ENCODE peak calls at places on chromosome 19, in six cellular contexts. V is AG04450, K is AG09309, Z is cardiac fibroblast, U is HepG2, D is breast epithelium. E is an unnamed sample.

GRCh38 chr19:17406039-17406886 is 833 bp upstream of the BST2 start:
- DNase-seq in V (no peak), K (no peak), Z (no peak), U (no peak), D (no peak), E (no peak)

GRCh38 chr19:43936219-43936618 is 1.1 kb upstream of the ZNF45 start:
- DNase-seq in V (no peak), K (no peak), Z (no peak), U (no peak), D (no peak), E (no peak)

GRCh38 chr19:31499826-31500539 is 150.7 kb upstream of the TSHZ3 start:
- DNase-seq in V (no peak), K (no peak), Z (no peak), U (no peak), D (no peak), E (no peak)

GRCh38 chr19:45419396-45419795 is 4.3 kb downstream of the ERCC1 start:
- DNase-seq in V (no peak), K (no peak), Z (no peak), U (no peak), D (no peak), E (no peak)

GRCh38 chr19:43525836-43526771 is 897 bp downstream of the ETHE1 start:
- DNase-seq in V (no peak), K (no peak), Z (no peak), U (no peak), D (no peak), E (no peak)

GRCh38 chr19:45900661-45901431 is 1.6 kb downstream of the MYPOP start:
- DNase-seq in V (no peak), K (no peak), Z (no peak), U (no peak), D (no peak), E (no peak)

GRCh38 chr19:6062274-6062673 is 48.0 kb downstream of the RFX2 start:
- DNase-seq in V (no peak), K (no peak), Z (peak; percentile 45), U (no peak), D (peak; percentile 49), E (no peak)

GRCh38 chr19:11763611-11764010 is 3.2 kb upstream of the ZNF441 start:
- DNase-seq in V (no peak), K (no peak), Z (no peak), U (no peak), D (no peak), E (no peak)

GRCh38 chr19:15629003-15629880 is 11.5 kb upstream of the CYP4F3 start:
- DNase-seq in V (peak; percentile 2), K (peak; percentile 1), Z (peak; percentile 59), U (peak; percentile 55), D (peak; percentile 89), E (no peak)

GRCh38 chr19:2084993-2085720 is 11.0 kb downstream of the MOB3A start:
- DNase-seq in V (no peak), K (no peak), Z (peak; percentile 64), U (no peak), D (no peak), E (no peak)

GRCh38 chr19:42250249-42250665 is 4.7 kb downstream of the ERF start:
- DNase-seq in V (no peak), K (no peak), Z (no peak), U (no peak), D (no peak), E (no peak)

GRCh38 chr19:56837892-56838679 is 2.4 kb downstream of the PEG3 start:
- DNase-seq in V (no peak), K (no peak), Z (no peak), U (peak; percentile 67), D (peak; percentile 66), E (no peak)

GRCh38 chr19:39206122-39206521 is 2.1 kb upstream of the SYCN start:
- DNase-seq in V (no peak), K (no peak), Z (no peak), U (no peak), D (no peak), E (no peak)

GRCh38 chr19:45444318-45445041 is 20.8 kb upstream of the ERCC1 start:
- DNase-seq in V (no peak), K (no peak), Z (peak; percentile 88), U (peak; percentile 80), D (peak; percentile 96), E (no peak)

GRCh38 chr19:16415806-16416205 is 56.0 kb downstream of the EPS15L1 start:
- DNase-seq in V (no peak), K (no peak), Z (no peak), U (no peak), D (no peak), E (no peak)

GRCh38 chr19:39379865-39380399 is 11.0 kb downstream of the PAF1 start:
- DNase-seq in V (no peak), K (no peak), Z (no peak), U (no peak), D (no peak), E (no peak)

GRCh38 chr19:6828306-6828697 is 55.8 kb downstream of the VAV1 start:
- DNase-seq in V (no peak), K (no peak), Z (peak; percentile 2), U (no peak), D (no peak), E (no peak)

GRCh38 chr19:8304841-8305621 is 3.1 kb downstream of the CD320 start:
- DNase-seq in V (no peak), K (no peak), Z (no peak), U (no peak), D (peak; percentile 49), E (no peak)

GRCh38 chr19:22620912-22621311 is 13.2 kb upstream of the ZNF492 start:
- DNase-seq in V (no peak), K (no peak), Z (no peak), U (no peak), D (no peak), E (no peak)

GRCh38 chr19:35509018-35509652 is 4.3 kb downstream of the DMKN start:
- DNase-seq in V (no peak), K (no peak), Z (no peak), U (peak; percentile 42), D (no peak), E (no peak)

GRCh38 chr19:35509861-35510625 is 3.4 kb downstream of the DMKN start:
- DNase-seq in V (no peak), K (no peak), Z (peak; percentile 44), U (peak; percentile 75), D (peak; percentile 78), E (no peak)

GRCh38 chr19:35512831-35513230 is 618 bp downstream of the DMKN start:
- DNase-seq in V (no peak), K (no peak), Z (no peak), U (no peak), D (no peak), E (no peak)

GRCh38 chr19:35511337-35511736 is 2.1 kb downstream of the DMKN start:
- DNase-seq in V (no peak), K (no peak), Z (no peak), U (no peak), D (no peak), E (no peak)

DNA sequence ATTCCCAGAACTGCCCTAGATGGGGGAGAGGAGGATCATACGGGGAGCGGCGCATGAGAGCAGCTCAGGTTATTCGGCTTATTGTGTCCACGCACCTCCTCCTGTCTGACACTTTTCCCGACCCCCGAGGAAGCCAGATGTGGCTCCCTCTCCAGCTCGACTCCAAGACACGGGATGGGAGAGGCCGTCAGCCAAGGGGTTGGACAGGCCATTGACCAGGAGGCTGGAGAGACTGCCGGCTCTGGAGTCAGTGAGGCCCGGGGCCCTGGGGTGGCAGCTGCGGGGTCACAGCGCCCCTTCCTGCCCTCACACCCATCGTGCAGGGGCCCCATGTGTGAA is 2.9 kb downstream of the DMKN start:
- DNase-seq in V (no peak), K (no peak), Z (no peak), U (no peak), D (no peak), E (no peak)
- TF ChIP-seq CTCF in V (no peak), K (no peak), Z (no peak), U (no peak), D (no peak), E (no peak)

GRCh38 chr19:14135985-14136508 is 342 bp downstream of the ASF1B start:
- DNase-seq in V (no peak), K (no peak), Z (no peak), U (no peak), D (no peak), E (no peak)
- H3K4me3 ChIP-seq in V (peak overlapping the region; percentile 79), K (peak overlapping the region; percentile 76), Z (peak overlapping the region; percentile 85), U (peak overlapping the region; percentile 72), D (peak overlapping the region; percentile 49), E (peak overlapping the region; percentile 79)

GRCh38 chr19:18856385-18857126 is 24.8 kb downstream of the UPF1 start:
- DNase-seq in V (no peak), K (no peak), Z (peak; percentile 40), U (no peak), D (no peak), E (no peak)
- TF ChIP-seq CTCF in V (peak; percentile 50), K (peak; percentile 50), Z (peak; percentile 30), U (peak; percentile 55), D (no peak), E (peak; percentile 51)

DNA sequence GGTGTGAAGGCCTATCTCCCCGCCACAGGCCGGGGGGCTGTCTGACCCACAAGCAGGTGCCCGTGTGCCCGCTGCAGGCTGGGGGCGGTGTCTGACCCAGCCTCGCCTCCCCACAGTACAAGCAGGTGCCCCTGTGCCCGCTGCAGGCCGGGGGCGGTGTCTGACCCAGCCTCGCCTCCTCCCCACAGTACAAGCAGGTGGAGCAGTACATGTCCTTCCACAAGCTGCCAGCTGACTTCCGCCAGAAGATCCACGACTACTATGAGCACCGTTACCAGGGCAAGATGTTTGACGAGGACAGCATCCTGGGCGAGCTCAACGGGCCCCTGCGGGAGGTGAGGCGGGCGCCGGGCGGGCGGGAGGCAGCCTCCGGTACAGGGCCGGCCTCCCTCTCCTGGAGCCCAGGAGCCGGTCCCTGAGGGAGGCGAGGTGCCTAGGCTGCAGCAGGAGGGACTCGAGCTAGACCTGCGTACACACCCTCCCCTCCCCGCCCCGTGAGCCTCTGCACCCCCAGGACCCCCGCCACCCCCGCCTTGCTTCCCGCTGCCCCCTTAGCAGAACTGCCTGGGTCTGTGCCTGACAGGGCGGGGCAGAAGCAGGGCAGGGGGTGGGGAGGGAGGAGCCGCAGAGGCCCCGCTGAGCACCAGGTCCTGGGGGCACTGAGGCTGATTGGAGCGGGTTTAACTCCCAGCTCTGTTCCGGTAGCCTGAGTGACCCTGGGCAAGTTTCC is 20.6 kb downstream of the HCN2 start:
- DNase-seq in V (no peak), K (no peak), Z (no peak), U (no peak), D (no peak), E (no peak)
- H3K4me3 ChIP-seq in V (no peak overlapping the region), K (no peak overlapping the region), Z (no peak overlapping the region), U (no peak overlapping the region), D (peak overlapping the region; percentile 19), E (no peak overlapping the region)

DNA sequence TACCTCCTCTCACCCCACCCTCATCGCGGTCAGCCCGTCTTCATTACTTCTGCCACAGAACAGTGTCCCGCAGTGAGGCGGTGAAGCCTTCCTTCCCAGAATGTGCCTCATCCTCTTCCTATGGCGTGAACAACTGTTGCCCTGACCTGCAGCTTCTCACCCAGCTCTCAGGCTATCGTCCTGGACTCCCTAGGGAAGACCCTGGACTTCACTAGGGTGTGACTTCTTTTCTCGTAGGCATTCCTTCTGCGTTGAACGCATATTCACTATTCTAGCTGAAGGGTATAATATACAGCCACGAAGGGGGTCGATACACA is 982 bp downstream of the ZNF865 start:
- DNase-seq in V (no peak), K (no peak), Z (no peak), U (no peak), D (no peak), E (no peak)
- TF ChIP-seq CTCF in V (no peak), K (no peak), Z (no peak), U (no peak), D (no peak), E (no peak)

GRCh38 chr19:5036733-5037681 is 68.1 kb downstream of the KDM4B start:
- DNase-seq in V (no peak), K (no peak), Z (peak; percentile 51), U (no peak), D (no peak), E (no peak)
- H3K4me3 ChIP-seq in V (peak overlapping the region; percentile 7), K (no peak overlapping the region), Z (no peak overlapping the region), U (no peak overlapping the region), D (no peak overlapping the region), E (peak overlapping the region; percentile 12)

GRCh38 chr19:40584007-40584406 is 7.3 kb downstream of the SHKBP1 start:
- DNase-seq in V (no peak), K (no peak), Z (peak; percentile 36), U (no peak), D (no peak), E (no peak)
- TF ChIP-seq CTCF in V (peak; percentile 47), K (no peak), Z (peak; percentile 24), U (no peak), D (no peak), E (peak; percentile 26)